ENCODE peak calls at places on chromosomes 2 and 18, in nine cellular contexts. L is dermis microvascular lymphatic vessel endothelial cell; Z is NCI-H1694 treated with DMSO at 0.1 percent for 48 hours; O is naive B cell; J is tibial artery; I is H54; P is CD8-positive, alpha-beta memory T cell; S is aorta; H is ACHN. T is an unnamed sample.

GRCh38 chr18:21757833-21758232 is 17.2 kb downstream of the MIB1 start:
- DNase-seq in H (no peak), L (no peak), J (no peak), P (no peak), O (no peak), S (no peak), I (no peak), Z (no peak), T (no peak)

GRCh38 chr18:6819332-6819731 is 89.8 kb downstream of the ARHGAP28 start:
- DNase-seq in L (no peak), J (no peak), O (no peak), I (no peak), P (no peak), H (no peak), S (no peak), Z (no peak), T (no peak)

GRCh38 chr2:218079943-218080913 is 11.2 kb downstream of the RUFY4 start:
- DNase-seq in Z (no peak), H (no peak), P (no peak), J (no peak), L (no peak), S (no peak), I (no peak), O (no peak), T (no peak)

GRCh38 chr18:31572368-31572767 is 19.3 kb upstream of the TTR start:
- DNase-seq in H (no peak), J (no peak), L (no peak), S (no peak), I (no peak), O (no peak), P (no peak), Z (no peak), T (no peak)

GRCh38 chr2:54559593-54560145 is 103.5 kb downstream of the SPTBN1 start:
- DNase-seq in J (peak), Z (no peak), O (no peak), I (peak), S (no peak), L (peak), P (no peak), H (peak), T (peak)

GRCh38 chr2:237558918-237559645 is 7.3 kb upstream of the PRLH start:
- DNase-seq in H (peak), S (peak), O (no peak), J (peak), I (no peak), L (no peak), P (no peak), Z (peak), T (no peak)

GRCh38 chr2:71455741-71456569 is 2.6 kb downstream of the DYSF start:
- DNase-seq in H (peak), I (no peak), O (no peak), J (no peak), L (peak), S (no peak), P (no peak), Z (no peak), T (peak)

GRCh38 chr2:69386376-69386775 is 651 bp downstream of the GFPT1 start:
- DNase-seq in I (no peak), P (no peak), J (no peak), Z (no peak), O (no peak), H (peak), S (no peak), L (no peak), T (no peak)

GRCh38 chr2:232772540-232772939 is 3.8 kb downstream of the KCNJ13 start:
- DNase-seq in L (no peak), O (peak), S (no peak), I (no peak), H (no peak), P (no peak), J (no peak), Z (no peak), T (no peak)

GRCh38 chr2:46376586-46377286 is 79.5 kb downstream of the EPAS1 start:
- DNase-seq in O (no peak), L (no peak), J (no peak), P (no peak), H (no peak), I (no peak), Z (peak), S (no peak), T (no peak)

GRCh38 chr2:70141754-70142589 is 48.8 kb downstream of the C2orf42 start:
- DNase-seq in Z (peak), J (no peak), S (no peak), I (peak), L (no peak), H (peak), P (no peak), O (no peak), T (no peak)

GRCh38 chr2:120771111-120771555 is 35.5 kb downstream of the GLI2 start:
- DNase-seq in P (no peak), Z (no peak), J (no peak), L (no peak), I (no peak), O (no peak), H (no peak), S (peak), T (no peak)

GRCh38 chr2:217326238-217327022 is 466.6 kb upstream of the TNP1 start:
- DNase-seq in I (no peak), H (no peak), L (no peak), O (no peak), P (no peak), S (no peak), Z (no peak), J (no peak), T (no peak)

GRCh38 chr18:51168031-51168742 is 29.3 kb downstream of the MEX3C start:
- DNase-seq in I (no peak), H (no peak), Z (no peak), L (no peak), O (no peak), J (no peak), P (no peak), S (no peak), T (no peak)

GRCh38 chr18:70459731-70460130 is 170.9 kb downstream of the SOCS6 start:
- DNase-seq in S (no peak), I (no peak), P (no peak), L (no peak), H (no peak), O (no peak), Z (no peak), J (no peak), T (no peak)

GRCh38 chr2:160221391-160222276 is 21.6 kb upstream of the ITGB6 start:
- DNase-seq in Z (no peak), I (peak), J (no peak), O (no peak), P (no peak), L (no peak), H (peak), S (no peak), T (no peak)

GRCh38 chr2:43041661-43042360 is 184.6 kb downstream of the ZFP36L2 start:
- DNase-seq in I (peak), P (no peak), S (peak), J (no peak), H (peak), O (no peak), L (peak), Z (no peak), T (no peak)

GRCh38 chr2:29810956-29811355 is 110.4 kb downstream of the ALK start:
- DNase-seq in S (no peak), H (no peak), O (no peak), I (no peak), P (no peak), L (no peak), Z (no peak), J (no peak), T (no peak)

GRCh38 chr18:34661464-34662087 is 48.5 kb upstream of the DTNA start:
- DNase-seq in S (no peak), P (no peak), I (no peak), J (no peak), Z (no peak), H (peak), L (peak), O (no peak), T (no peak)

GRCh38 chr2:209383212-209383611 is 40.6 kb upstream of the MAP2 start:
- DNase-seq in S (no peak), P (no peak), J (no peak), Z (no peak), O (no peak), H (peak), L (no peak), I (peak), T (no peak)

GRCh38 chr2:167331636-167332232 is 443.5 kb downstream of the XIRP2 start:
- DNase-seq in S (no peak), L (no peak), Z (no peak), H (peak), J (no peak), I (no peak), P (no peak), O (no peak), T (no peak)

GRCh38 chr2:69026026-69026425 is 13.0 kb downstream of the ANTXR1 start:
- DNase-seq in Z (peak), H (peak), P (no peak), L (peak), O (no peak), I (no peak), S (no peak), J (no peak), T (no peak)

GRCh38 chr2:54468643-54469042 is 12.5 kb downstream of the SPTBN1 start:
- DNase-seq in O (no peak), S (no peak), I (no peak), H (no peak), J (no peak), Z (peak), P (no peak), L (no peak), T (no peak)

GRCh38 chr2:215695876-215696275 is 260.0 kb upstream of the FN1 start:
- DNase-seq in Z (no peak), P (no peak), H (no peak), S (no peak), I (no peak), O (no peak), J (no peak), L (no peak), T (no peak)

GRCh38 chr18:69196336-69196735 is 204.4 kb upstream of the DOK6 start:
- DNase-seq in S (no peak), Z (no peak), H (no peak), I (no peak), L (no peak), P (no peak), O (no peak), J (no peak), T (no peak)

GRCh38 chr2:140351692-140352091 is 1571.5 kb upstream of the NXPH2 start:
- DNase-seq in P (no peak), H (no peak), I (no peak), O (no peak), Z (no peak), L (no peak), S (no peak), J (no peak), T (no peak)

GRCh38 chr2:112257575-112257974 is 2.7 kb upstream of the ZC3H8 start:
- DNase-seq in I (no peak), O (no peak), J (no peak), H (peak), Z (no peak), P (no peak), L (no peak), S (no peak), T (no peak)

T was measured in GF-D8.